ENCODE peak calls at places on chromosomes 1 and 21, in four cellular contexts. U is GM23338, D is GM12892, K is vagina. O is an unnamed sample.

GRCh38 chr1:234691567-234691966 is 81.6 kb upstream of the IRF2BP2 start:
- DNase-seq in U (no peak), D (no peak), K (no peak), O (no peak)

GRCh38 chr1:234899041-234899787 is 229.4 kb downstream of the TOMM20 start:
- DNase-seq in K (no peak), D (no peak), U (no peak), O (peak)

GRCh38 chr1:175415133-175415712 is 222.6 kb upstream of the KIAA0040 start:
- DNase-seq in K (no peak), D (no peak), U (no peak), O (no peak)

GRCh38 chr1:206982216-206982615 is 12.0 kb upstream of the FCAMR start:
- DNase-seq in D (peak), K (peak), U (peak), O (no peak)

GRCh38 chr21:45365608-45366241 is 39.2 kb upstream of the COL18A1 start:
- DNase-seq in U (peak), D (no peak), K (no peak), O (no peak)

GRCh38 chr1:15411593-15412487 is 2.2 kb downstream of the EFHD2 start:
- DNase-seq in K (no peak), D (peak), U (no peak), O (no peak)

GRCh38 chr1:3366181-3367051 is 88.0 kb upstream of the ARHGEF16 start:
- DNase-seq in D (no peak), U (no peak), K (no peak), O (no peak)

GRCh38 chr1:169809370-169810095 is 14.8 kb upstream of the METTL18 start:
- DNase-seq in U (peak), D (no peak), K (no peak), O (no peak)

GRCh38 chr1:52268372-52268771 is 97.6 kb downstream of the CC2D1B start:
- DNase-seq in D (no peak), U (peak), K (no peak), O (no peak)

GRCh38 chr21:35016071-35016470 is 33.0 kb downstream of the RUNX1 start:
- DNase-seq in K (peak), U (no peak), D (no peak), O (no peak)

GRCh38 chr1:64050601-64051000 is 152.8 kb upstream of the UBE2U start:
- DNase-seq in D (no peak), K (no peak), U (no peak), O (no peak)

GRCh38 chr1:57632401-57632800 is 208.5 kb upstream of the DAB1 start:
- DNase-seq in D (no peak), U (peak), K (no peak), O (no peak)

GRCh38 chr1:203590559-203590958 is 36.1 kb upstream of the ATP2B4 start:
- DNase-seq in U (no peak), K (no peak), D (no peak), O (no peak)

GRCh38 chr1:69499203-69499803 is 68.4 kb upstream of the LRRC7 start:
- DNase-seq in K (no peak), D (no peak), U (no peak), O (no peak)

GRCh38 chr1:62964141-62964540 is 180.2 kb downstream of the ATG4C start:
- DNase-seq in K (no peak), U (no peak), D (no peak), O (no peak)

GRCh38 chr1:58931024-58931423 is 147.2 kb upstream of the JUN start:
- DNase-seq in K (no peak), U (no peak), D (no peak), O (no peak)

GRCh38 chr1:30757976-30758688 is 558 bp upstream of the LAPTM5 start:
- DNase-seq in K (no peak), D (no peak), U (no peak), O (no peak)

GRCh38 chr1:192489748-192490147 is 85.8 kb upstream of the RGS1 start:
- DNase-seq in K (no peak), U (peak), D (no peak), O (peak)
- TF ChIP-seq POLR2AphosphoS5 in K (peak), U (no peak), D (no peak), O (peak)

DNA sequence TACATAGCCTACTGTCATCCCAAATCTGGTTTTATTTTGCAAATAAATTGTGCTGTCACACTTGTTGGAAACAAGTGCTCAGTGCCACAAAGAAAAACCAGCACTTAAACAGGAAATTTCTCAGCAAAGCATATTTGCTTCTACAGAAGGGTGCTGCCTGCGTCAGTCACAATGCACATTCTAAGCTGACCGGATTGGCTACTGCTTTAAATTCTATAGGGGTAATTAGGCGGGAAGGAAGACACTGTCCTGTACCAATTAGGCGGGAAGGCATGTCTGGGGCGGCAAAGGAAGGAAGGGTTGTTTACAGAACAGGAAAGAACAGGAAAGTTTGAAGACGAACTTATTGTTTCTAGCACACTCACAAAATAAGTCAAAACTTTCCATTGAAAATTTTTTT is 2.8 kb downstream of the IFI16 start:
- DNase-seq in K (no peak), U (no peak), D (no peak), O (no peak)
- TF ChIP-seq POLR2AphosphoS5 in K (peak), U (no peak), D (peak), O (peak)

GRCh38 chr1:159924791-159925712 is at the start of gene TAGLN2:
- DNase-seq in K (peak), U (peak), D (peak), O (peak)

GRCh38 chr1:159922499-159923202 is 2.7 kb downstream of the TAGLN2 start:
- DNase-seq in D (no peak), K (no peak), U (no peak), O (peak)

GRCh38 chr1:159925713-159926066 is 383 bp upstream of the TAGLN2 start:
- DNase-seq in K (no peak), D (no peak), U (no peak), O (peak)

GRCh38 chr1:159923203-159924024 is 1.9 kb downstream of the TAGLN2 start:
- DNase-seq in K (peak), U (peak), D (peak), O (peak)

GRCh38 chr1:159924025-159924790 is 1.1 kb downstream of the TAGLN2 start:
- DNase-seq in U (peak), D (peak), K (peak), O (peak)
- TF ChIP-seq POLR2AphosphoS5 in U (no peak), D (peak), K (peak), O (peak)

DNA sequence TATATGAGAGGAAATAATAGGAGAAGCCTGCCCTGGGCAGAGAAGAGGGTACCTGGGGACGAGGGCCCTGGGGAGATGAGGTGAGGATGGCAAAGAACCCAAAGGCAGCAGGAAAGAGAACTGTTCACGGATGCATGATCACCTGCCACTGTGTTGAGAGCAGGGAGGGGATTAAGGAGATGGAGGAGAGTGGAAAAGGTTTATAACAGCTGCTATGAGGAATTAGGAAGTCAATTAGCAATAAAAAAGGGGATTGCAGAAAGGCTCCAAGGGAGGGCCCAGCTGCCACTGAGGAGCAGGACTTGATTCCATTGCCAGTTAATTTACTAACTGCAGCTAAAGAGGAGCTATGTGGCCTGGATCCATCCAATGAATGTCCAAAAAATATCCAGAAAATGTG is 61.1 kb downstream of the GFI1 start:
- DNase-seq in U (peak), K (no peak), D (no peak), O (no peak)
- TF ChIP-seq POLR2AphosphoS5 in U (no peak), K (no peak), D (no peak), O (no peak)

O was measured in sigmoid colon.